ENCODE peak calls at places on chromosome 21, in five cellular contexts. Q is AML-193, X is activated gamma-delta T cell treated with Interleukin-2 at 50 U/mL for 16 hours, V is hepatic stellate cell, Y is RWPE1. B is an unnamed sample.

GRCh38 chr21:45543710-45544448 is 1.6 kb upstream of the SLC19A1 start:
- DNase-seq in X (no peak), Y (no peak), V (no peak), Q (no peak), B (no peak)

GRCh38 chr21:34302496-34302895 is 61.3 kb upstream of the KCNE2 start:
- DNase-seq in Q (no peak), V (no peak), X (no peak), Y (no peak), B (no peak)

GRCh38 chr21:42731264-42732032 is 78.0 kb downstream of the PDE9A start:
- DNase-seq in X (no peak), Q (no peak), V (no peak), Y (peak; percentile 67), B (no peak)

GRCh38 chr21:20971296-20971921 is 26.8 kb upstream of the NCAM2 start:
- DNase-seq in Y (peak; percentile 40), X (no peak), Q (peak; percentile 50), V (peak; percentile 21), B (peak; percentile 71)

GRCh38 chr21:44378646-44379581 is 25.5 kb downstream of the TRPM2 start:
- DNase-seq in V (no peak), Y (no peak), X (no peak), Q (no peak), B (no peak)

GRCh38 chr21:45003331-45004058 is 63.7 kb downstream of the SLX9 start:
- DNase-seq in X (no peak), Q (no peak), Y (no peak), V (no peak), B (no peak)

GRCh38 chr21:33196956-33197374 is 32.8 kb upstream of the IFNAR2 start:
- DNase-seq in Y (peak; percentile 70), X (peak; percentile 57), V (peak; percentile 37), Q (peak; percentile 51), B (peak; percentile 90)

GRCh38 chr21:45830221-45830640 is 151.3 kb upstream of the COL6A1 start:
- DNase-seq in V (no peak), X (no peak), Y (no peak), Q (no peak), B (peak; percentile 70)

GRCh38 chr21:41371698-41372030 is 9.8 kb downstream of the MX2 start:
- DNase-seq in X (no peak), V (no peak), Q (no peak), Y (no peak), B (no peak)

GRCh38 chr21:38979271-38980196 is 173.8 kb downstream of the ETS2 start:
- DNase-seq in Y (no peak), Q (peak; percentile 64), X (no peak), V (peak; percentile 29), B (peak; percentile 61)

GRCh38 chr21:42466700-42467612 is 29.1 kb downstream of the RSPH1 start:
- DNase-seq in V (peak; percentile 51), Q (peak; percentile 79), Y (no peak), X (no peak), B (peak; percentile 56)

GRCh38 chr21:22900511-22900910 is 1902.3 kb downstream of the NCAM2 start:
- DNase-seq in V (no peak), Q (no peak), X (no peak), Y (peak; percentile 27), B (peak; percentile 7)

GRCh38 chr21:26709090-26709489 is 136.0 kb upstream of the CYYR1 start:
- DNase-seq in V (no peak), Y (peak; percentile 12), X (no peak), Q (no peak), B (no peak)